ENCODE peak calls at places on chromosomes 3 and 15, in seven cellular contexts. One of them, this sample, is unnamed.

GRCh38 chr15:58604455-58604923 is 145.0 kb downstream of the ADAM10 start:
- DNase-seq in endothelial cell: no peak
- DNase-seq in stimulated activated CD8-positive, alpha-beta memory T cell treated with anti-CD3 and anti-CD28 coated beads, Interleukin-7, amount 100 ng/mL, for 1 hour: no peak
- DNase-seq in GM10248: no peak
- DNase-seq in ELF-1: no peak
- DNase-seq in progenitor cell of endocrine pancreas: no peak
- DNase-seq in cardiac muscle cell: no peak
- DNase-seq in this sample: no peak

GRCh38 chr15:48507416-48508065 is 138.0 kb downstream of the FBN1 start:
- DNase-seq in endothelial cell: peak
- DNase-seq in stimulated activated CD8-positive, alpha-beta memory T cell treated with anti-CD3 and anti-CD28 coated beads, Interleukin-7, amount 100 ng/mL, for 1 hour: no peak
- DNase-seq in GM10248: peak
- DNase-seq in ELF-1: peak
- DNase-seq in progenitor cell of endocrine pancreas: no peak
- DNase-seq in cardiac muscle cell: peak
- DNase-seq in this sample: peak

GRCh38 chr3:17176757-17177156 is 292.0 kb downstream of the PLCL2 start:
- DNase-seq in endothelial cell: no peak
- DNase-seq in stimulated activated CD8-positive, alpha-beta memory T cell treated with anti-CD3 and anti-CD28 coated beads, Interleukin-7, amount 100 ng/mL, for 1 hour: no peak
- DNase-seq in GM10248: no peak
- DNase-seq in ELF-1: no peak
- DNase-seq in progenitor cell of endocrine pancreas: no peak
- DNase-seq in cardiac muscle cell: peak
- DNase-seq in this sample: no peak

GRCh38 chr3:101484805-101485620 is 28.0 kb downstream of the SENP7 start:
- DNase-seq in endothelial cell: no peak
- DNase-seq in stimulated activated CD8-positive, alpha-beta memory T cell treated with anti-CD3 and anti-CD28 coated beads, Interleukin-7, amount 100 ng/mL, for 1 hour: no peak
- DNase-seq in GM10248: no peak
- DNase-seq in ELF-1: peak
- DNase-seq in progenitor cell of endocrine pancreas: no peak
- DNase-seq in cardiac muscle cell: peak
- DNase-seq in this sample: no peak

GRCh38 chr3:135217730-135218129 is 422.7 kb downstream of the EPHB1 start:
- DNase-seq in endothelial cell: no peak
- DNase-seq in stimulated activated CD8-positive, alpha-beta memory T cell treated with anti-CD3 and anti-CD28 coated beads, Interleukin-7, amount 100 ng/mL, for 1 hour: no peak
- DNase-seq in GM10248: no peak
- DNase-seq in ELF-1: no peak
- DNase-seq in progenitor cell of endocrine pancreas: no peak
- DNase-seq in cardiac muscle cell: no peak
- DNase-seq in this sample: no peak

GRCh38 chr3:131688370-131688769 is 185.6 kb upstream of the MRPL3 start:
- DNase-seq in endothelial cell: no peak
- DNase-seq in stimulated activated CD8-positive, alpha-beta memory T cell treated with anti-CD3 and anti-CD28 coated beads, Interleukin-7, amount 100 ng/mL, for 1 hour: no peak
- DNase-seq in GM10248: peak
- DNase-seq in ELF-1: no peak
- DNase-seq in progenitor cell of endocrine pancreas: no peak
- DNase-seq in cardiac muscle cell: peak
- DNase-seq in this sample: no peak

GRCh38 chr3:129824926-129825541 is 68.5 kb downstream of the TMCC1 start:
- DNase-seq in endothelial cell: peak
- DNase-seq in stimulated activated CD8-positive, alpha-beta memory T cell treated with anti-CD3 and anti-CD28 coated beads, Interleukin-7, amount 100 ng/mL, for 1 hour: no peak
- DNase-seq in GM10248: peak
- DNase-seq in ELF-1: peak
- DNase-seq in progenitor cell of endocrine pancreas: peak
- DNase-seq in cardiac muscle cell: peak
- DNase-seq in this sample: no peak

GRCh38 chr3:37295925-37296324 is 121.5 kb upstream of the LRRFIP2 start:
- DNase-seq in endothelial cell: no peak
- DNase-seq in stimulated activated CD8-positive, alpha-beta memory T cell treated with anti-CD3 and anti-CD28 coated beads, Interleukin-7, amount 100 ng/mL, for 1 hour: no peak
- DNase-seq in GM10248: no peak
- DNase-seq in ELF-1: no peak
- DNase-seq in progenitor cell of endocrine pancreas: no peak
- DNase-seq in cardiac muscle cell: peak
- DNase-seq in this sample: no peak

GRCh38 chr3:188296761-188297689 is 143.1 kb downstream of the LPP start:
- DNase-seq in endothelial cell: no peak
- DNase-seq in stimulated activated CD8-positive, alpha-beta memory T cell treated with anti-CD3 and anti-CD28 coated beads, Interleukin-7, amount 100 ng/mL, for 1 hour: no peak
- DNase-seq in GM10248: no peak
- DNase-seq in ELF-1: no peak
- DNase-seq in progenitor cell of endocrine pancreas: no peak
- DNase-seq in cardiac muscle cell: peak
- DNase-seq in this sample: peak

GRCh38 chr3:13895155-13896105 is 15.6 kb upstream of the WNT7A start:
- DNase-seq in endothelial cell: peak
- DNase-seq in stimulated activated CD8-positive, alpha-beta memory T cell treated with anti-CD3 and anti-CD28 coated beads, Interleukin-7, amount 100 ng/mL, for 1 hour: peak
- DNase-seq in GM10248: peak
- DNase-seq in ELF-1: peak
- DNase-seq in progenitor cell of endocrine pancreas: peak
- DNase-seq in cardiac muscle cell: peak
- DNase-seq in this sample: peak

GRCh38 chr3:184683234-184683633 is 28.6 kb downstream of the MAGEF1 start:
- DNase-seq in endothelial cell: no peak
- DNase-seq in stimulated activated CD8-positive, alpha-beta memory T cell treated with anti-CD3 and anti-CD28 coated beads, Interleukin-7, amount 100 ng/mL, for 1 hour: no peak
- DNase-seq in GM10248: no peak
- DNase-seq in ELF-1: peak
- DNase-seq in progenitor cell of endocrine pancreas: no peak
- DNase-seq in cardiac muscle cell: no peak
- DNase-seq in this sample: no peak

GRCh38 chr15:43509923-43510229 is 7.5 kb upstream of the MAP1A start:
- DNase-seq in endothelial cell: no peak
- DNase-seq in stimulated activated CD8-positive, alpha-beta memory T cell treated with anti-CD3 and anti-CD28 coated beads, Interleukin-7, amount 100 ng/mL, for 1 hour: no peak
- DNase-seq in GM10248: no peak
- DNase-seq in ELF-1: no peak
- DNase-seq in progenitor cell of endocrine pancreas: no peak
- DNase-seq in cardiac muscle cell: peak
- DNase-seq in this sample: no peak

GRCh38 chr15:84949043-84949442 is 32.6 kb upstream of the PDE8A start:
- DNase-seq in endothelial cell: no peak
- DNase-seq in stimulated activated CD8-positive, alpha-beta memory T cell treated with anti-CD3 and anti-CD28 coated beads, Interleukin-7, amount 100 ng/mL, for 1 hour: no peak
- DNase-seq in GM10248: no peak
- DNase-seq in ELF-1: no peak
- DNase-seq in progenitor cell of endocrine pancreas: no peak
- DNase-seq in cardiac muscle cell: no peak
- DNase-seq in this sample: no peak

GRCh38 chr15:51982013-51982769 is 10.6 kb upstream of the LEO1 start:
- DNase-seq in endothelial cell: peak
- DNase-seq in stimulated activated CD8-positive, alpha-beta memory T cell treated with anti-CD3 and anti-CD28 coated beads, Interleukin-7, amount 100 ng/mL, for 1 hour: no peak
- DNase-seq in GM10248: peak
- DNase-seq in ELF-1: peak
- DNase-seq in progenitor cell of endocrine pancreas: no peak
- DNase-seq in cardiac muscle cell: peak
- DNase-seq in this sample: peak

GRCh38 chr3:107619549-107619948 is 96.8 kb downstream of the BBX start:
- DNase-seq in endothelial cell: no peak
- DNase-seq in stimulated activated CD8-positive, alpha-beta memory T cell treated with anti-CD3 and anti-CD28 coated beads, Interleukin-7, amount 100 ng/mL, for 1 hour: no peak
- DNase-seq in GM10248: no peak
- DNase-seq in ELF-1: no peak
- DNase-seq in progenitor cell of endocrine pancreas: no peak
- DNase-seq in cardiac muscle cell: no peak
- DNase-seq in this sample: no peak

GRCh38 chr15:70852501-70853269 is 1.3 kb downstream of the LARP6 start:
- DNase-seq in endothelial cell: no peak
- DNase-seq in stimulated activated CD8-positive, alpha-beta memory T cell treated with anti-CD3 and anti-CD28 coated beads, Interleukin-7, amount 100 ng/mL, for 1 hour: no peak
- DNase-seq in GM10248: no peak
- DNase-seq in ELF-1: no peak
- DNase-seq in progenitor cell of endocrine pancreas: no peak
- DNase-seq in cardiac muscle cell: peak
- DNase-seq in this sample: no peak

GRCh38 chr15:68795298-68795848 is 25.3 kb downstream of the ANP32A start:
- DNase-seq in endothelial cell: peak
- DNase-seq in stimulated activated CD8-positive, alpha-beta memory T cell treated with anti-CD3 and anti-CD28 coated beads, Interleukin-7, amount 100 ng/mL, for 1 hour: peak
- DNase-seq in GM10248: peak
- DNase-seq in ELF-1: peak
- DNase-seq in progenitor cell of endocrine pancreas: peak
- DNase-seq in cardiac muscle cell: peak
- DNase-seq in this sample: peak

GRCh38 chr3:100160516-100160915 is 46.2 kb upstream of the FILIP1L start:
- DNase-seq in endothelial cell: no peak
- DNase-seq in stimulated activated CD8-positive, alpha-beta memory T cell treated with anti-CD3 and anti-CD28 coated beads, Interleukin-7, amount 100 ng/mL, for 1 hour: no peak
- DNase-seq in GM10248: no peak
- DNase-seq in ELF-1: no peak
- DNase-seq in progenitor cell of endocrine pancreas: no peak
- DNase-seq in cardiac muscle cell: no peak
- DNase-seq in this sample: no peak

GRCh38 chr3:184466413-184466960 is 86.6 kb downstream of the CHRD start:
- DNase-seq in endothelial cell: no peak
- DNase-seq in stimulated activated CD8-positive, alpha-beta memory T cell treated with anti-CD3 and anti-CD28 coated beads, Interleukin-7, amount 100 ng/mL, for 1 hour: no peak
- DNase-seq in GM10248: no peak
- DNase-seq in ELF-1: peak
- DNase-seq in progenitor cell of endocrine pancreas: no peak
- DNase-seq in cardiac muscle cell: peak
- DNase-seq in this sample: peak

GRCh38 chr3:111539351-111540331 is 2.4 kb upstream of the CD96 start:
- DNase-seq in endothelial cell: peak
- DNase-seq in stimulated activated CD8-positive, alpha-beta memory T cell treated with anti-CD3 and anti-CD28 coated beads, Interleukin-7, amount 100 ng/mL, for 1 hour: peak
- DNase-seq in GM10248: peak
- DNase-seq in ELF-1: peak
- DNase-seq in progenitor cell of endocrine pancreas: peak
- DNase-seq in cardiac muscle cell: peak
- DNase-seq in this sample: no peak

GRCh38 chr15:44788748-44789147 is 52.4 kb downstream of the TRIM69 start:
- DNase-seq in endothelial cell: no peak
- DNase-seq in stimulated activated CD8-positive, alpha-beta memory T cell treated with anti-CD3 and anti-CD28 coated beads, Interleukin-7, amount 100 ng/mL, for 1 hour: no peak
- DNase-seq in GM10248: no peak
- DNase-seq in ELF-1: no peak
- DNase-seq in progenitor cell of endocrine pancreas: no peak
- DNase-seq in cardiac muscle cell: peak
- DNase-seq in this sample: no peak

GRCh38 chr3:191343115-191343514 is 12.8 kb upstream of the UTS2B start:
- DNase-seq in endothelial cell: no peak
- DNase-seq in stimulated activated CD8-positive, alpha-beta memory T cell treated with anti-CD3 and anti-CD28 coated beads, Interleukin-7, amount 100 ng/mL, for 1 hour: no peak
- DNase-seq in GM10248: no peak
- DNase-seq in ELF-1: no peak
- DNase-seq in progenitor cell of endocrine pancreas: no peak
- DNase-seq in cardiac muscle cell: peak
- DNase-seq in this sample: no peak

GRCh38 chr3:147843331-147843730 is 434.2 kb downstream of the ZIC1 start:
- DNase-seq in endothelial cell: no peak
- DNase-seq in stimulated activated CD8-positive, alpha-beta memory T cell treated with anti-CD3 and anti-CD28 coated beads, Interleukin-7, amount 100 ng/mL, for 1 hour: no peak
- DNase-seq in GM10248: no peak
- DNase-seq in ELF-1: no peak
- DNase-seq in progenitor cell of endocrine pancreas: no peak
- DNase-seq in cardiac muscle cell: no peak
- DNase-seq in this sample: no peak

GRCh38 chr3:58577269-58577821 is at the start of gene FAM107A:
- DNase-seq in endothelial cell: peak
- DNase-seq in stimulated activated CD8-positive, alpha-beta memory T cell treated with anti-CD3 and anti-CD28 coated beads, Interleukin-7, amount 100 ng/mL, for 1 hour: no peak
- DNase-seq in GM10248: no peak
- DNase-seq in ELF-1: peak
- DNase-seq in progenitor cell of endocrine pancreas: no peak
- DNase-seq in cardiac muscle cell: peak
- DNase-seq in this sample: no peak

GRCh38 chr15:37045859-37046318 is 54.5 kb downstream of the MEIS2 start:
- DNase-seq in endothelial cell: peak
- DNase-seq in stimulated activated CD8-positive, alpha-beta memory T cell treated with anti-CD3 and anti-CD28 coated beads, Interleukin-7, amount 100 ng/mL, for 1 hour: no peak
- DNase-seq in GM10248: no peak
- DNase-seq in ELF-1: peak
- DNase-seq in progenitor cell of endocrine pancreas: no peak
- DNase-seq in cardiac muscle cell: no peak
- DNase-seq in this sample: no peak

GRCh38 chr3:187931111-187931510 is 185.8 kb upstream of the BCL6 start:
- DNase-seq in endothelial cell: no peak
- DNase-seq in stimulated activated CD8-positive, alpha-beta memory T cell treated with anti-CD3 and anti-CD28 coated beads, Interleukin-7, amount 100 ng/mL, for 1 hour: no peak
- DNase-seq in GM10248: no peak
- DNase-seq in ELF-1: no peak
- DNase-seq in progenitor cell of endocrine pancreas: no peak
- DNase-seq in cardiac muscle cell: no peak
- DNase-seq in this sample: no peak